ENCODE peak calls at places on chromosome 7, in five cellular contexts. S, G, W, P and Y are unnamed samples.

GRCh38 chr7:91683823-91684222 is 196.7 kb downstream of the MTERF1 start:
- DNase-seq in W (no peak), P (no peak), S (no peak), G (peak), Y (no peak)

GRCh38 chr7:55441668-55442305 is 76.7 kb downstream of the LANCL2 start:
- DNase-seq in W (no peak), G (peak), P (no peak), S (no peak), Y (no peak)

GRCh38 chr7:155590215-155591023 is 44.1 kb upstream of the CNPY1 start:
- DNase-seq in W (no peak), S (peak), G (peak), P (no peak), Y (peak)

GRCh38 chr7:51240868-51241267 is 75.7 kb downstream of the COBL start:
- DNase-seq in G (no peak), W (no peak), S (no peak), P (no peak), Y (no peak)

GRCh38 chr7:134886353-134887057 is 99.8 kb upstream of the AGBL3 start:
- DNase-seq in W (no peak), S (no peak), P (no peak), G (peak), Y (no peak)

GRCh38 chr7:102268635-102269034 is 18.0 kb upstream of the SH2B2 start:
- DNase-seq in W (no peak), P (no peak), S (peak), G (no peak), Y (no peak)

GRCh38 chr7:66845382-66846095 is 75.5 kb upstream of the TMEM248 start:
- DNase-seq in W (no peak), P (no peak), G (no peak), S (peak), Y (no peak)

GRCh38 chr7:52017802-52018679 is 701.4 kb upstream of the COBL start:
- DNase-seq in G (no peak), S (no peak), P (no peak), W (peak), Y (no peak)

GRCh38 chr7:20185988-20186387 is 31.2 kb downstream of the MACC1 start:
- DNase-seq in G (no peak), P (no peak), W (no peak), S (no peak), Y (no peak)

GRCh38 chr7:101542527-101543241 is 86.4 kb downstream of the MYL10 start:
- DNase-seq in G (peak), S (peak), P (no peak), W (peak), Y (peak)

GRCh38 chr7:144830024-144830785 is 5.6 kb downstream of the TPK1 start:
- DNase-seq in W (no peak), P (no peak), G (no peak), S (no peak), Y (no peak)
- H3K27ac ChIP-seq in W (no peak), P (no peak), G (no peak), S (no peak), Y (no peak)

GRCh38 chr7:80763704-80764103 is 125.3 kb downstream of the CD36 start:
- DNase-seq in G (no peak), W (no peak), P (no peak), S (no peak), Y (no peak)
- H3K27ac ChIP-seq in G (no peak), W (no peak), P (no peak), S (no peak), Y (no peak)

GRCh38 chr7:17651296-17651695 is 289.0 kb downstream of the SNX13 start:
- DNase-seq in P (no peak), G (peak), S (no peak), W (no peak), Y (no peak)
- H3K27ac ChIP-seq in P (peak), G (peak), S (no peak), W (no peak), Y (no peak)

GRCh38 chr7:158076656-158077055 is 511.0 kb downstream of the PTPRN2 start:
- DNase-seq in S (peak), W (no peak), G (no peak), P (no peak), Y (no peak)

GRCh38 chr7:158075633-158076001 is 512.0 kb downstream of the PTPRN2 start:
- DNase-seq in W (no peak), P (no peak), S (peak), G (no peak), Y (no peak)

GRCh38 chr7:158078161-158078910 is 509.3 kb downstream of the PTPRN2 start:
- DNase-seq in S (peak), G (no peak), P (no peak), W (no peak), Y (no peak)

GRCh38 chr7:158076215-158076614 is 511.4 kb downstream of the PTPRN2 start:
- DNase-seq in S (peak), W (no peak), G (no peak), P (no peak), Y (no peak)

DNA sequence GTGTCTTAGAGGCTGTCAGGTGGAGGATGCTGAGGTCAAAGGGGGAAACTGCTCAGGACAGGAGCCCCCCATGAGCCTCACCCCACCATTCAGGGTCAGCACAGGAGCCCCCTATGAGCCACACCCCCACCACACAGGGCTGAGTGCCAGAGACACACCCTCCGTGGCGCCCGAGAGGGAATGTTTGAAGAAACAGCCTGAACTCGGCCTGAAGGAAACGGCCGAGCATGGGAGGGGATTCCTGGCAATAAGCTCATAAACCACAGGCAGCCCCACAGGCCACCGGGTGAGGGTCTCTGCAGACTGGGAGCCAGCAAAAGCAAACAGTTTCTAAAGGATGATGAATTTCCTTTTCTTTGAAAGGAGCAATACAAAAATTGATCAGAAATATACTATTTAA is 510.2 kb downstream of the PTPRN2 start:
- DNase-seq in W (no peak), G (no peak), S (peak), P (no peak), Y (no peak)
- H3K27ac ChIP-seq in W (no peak), G (no peak), S (no peak), P (no peak), Y (no peak)

GRCh38 chr7:28954936-28955335 is 3.2 kb downstream of the TRIL start:
- DNase-seq in S (no peak), P (no peak), G (no peak), W (no peak), Y (no peak)
- H3K27ac ChIP-seq in S (no peak), P (peak), G (no peak), W (no peak), Y (no peak)

GRCh38 chr7:8022628-8023027 is 54.0 kb downstream of the GLCCI1 start:
- DNase-seq in S (no peak), W (no peak), P (no peak), G (no peak), Y (no peak)
- H3K27ac ChIP-seq in S (no peak), W (no peak), P (no peak), G (no peak), Y (no peak)

DNA sequence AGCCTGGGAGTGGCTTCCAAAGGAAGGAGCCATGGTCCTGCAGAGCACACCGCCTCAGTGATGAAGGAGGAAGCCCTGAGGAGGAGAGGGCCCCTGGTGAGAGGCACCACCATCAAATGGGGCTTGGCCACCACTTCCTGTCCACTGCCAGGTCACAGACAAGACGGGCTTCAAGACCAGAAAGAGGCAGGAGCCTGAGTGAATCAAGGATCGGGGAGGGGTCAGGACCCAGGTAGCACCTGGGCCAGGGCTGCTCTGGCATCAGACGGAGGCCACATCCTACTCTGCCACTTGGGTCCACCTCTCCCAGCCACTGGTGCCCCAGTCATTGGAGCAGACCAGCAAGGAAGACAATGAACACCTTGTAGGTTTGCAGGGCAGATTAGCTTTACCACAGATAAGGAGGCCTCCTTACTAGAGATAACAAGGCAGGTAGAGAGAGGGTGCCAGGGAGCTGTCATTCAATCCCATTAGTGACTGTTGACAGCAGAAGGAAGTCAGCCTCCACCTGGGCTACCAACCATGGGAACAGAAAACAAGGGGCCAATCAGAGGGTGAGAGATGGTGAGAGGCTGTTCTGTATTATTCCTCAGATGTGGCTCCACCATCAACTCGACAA is 143.4 kb downstream of the TNS3 start:
- DNase-seq in P (no peak), S (no peak), W (no peak), G (no peak), Y (no peak)
- H3K27ac ChIP-seq in P (no peak), S (no peak), W (no peak), G (no peak), Y (no peak)